ENCODE peak calls at places on chromosomes 7 and 10, in nine cellular contexts. B, D, Z, G, W, J, C, N and P are unnamed samples.

GRCh38 chr10:114499630-114500190 is 95.4 kb upstream of the AFAP1L2 start:
- DNase-seq in B (peak), D (no peak), Z (no peak), G (no peak), W (no peak), J (no peak), C (no peak), N (no peak), P (no peak)

GRCh38 chr7:151817981-151818673 is 58.8 kb downstream of the PRKAG2 start:
- DNase-seq in B (no peak), D (no peak), Z (no peak), G (no peak), W (no peak), J (no peak), C (no peak), N (peak), P (no peak)

GRCh38 chr7:192701-193536 is 548 bp downstream of the FAM20C start:
- DNase-seq in B (no peak), D (no peak), Z (no peak), G (no peak), W (no peak), J (no peak), C (no peak), N (no peak), P (no peak)

GRCh38 chr10:71720304-71720672 is 710 bp upstream of the C10orf105 start:
- DNase-seq in B (no peak), D (no peak), Z (no peak), G (no peak), W (no peak), J (no peak), C (no peak), N (no peak), P (no peak)

GRCh38 chr7:522071-522937 is 2.7 kb upstream of the PDGFA start:
- DNase-seq in B (no peak), D (no peak), Z (peak), G (peak), W (no peak), J (no peak), C (no peak), N (no peak), P (no peak)

GRCh38 chr7:112255388-112255720 is 48.9 kb downstream of the ZNF277 start:
- DNase-seq in B (no peak), D (no peak), Z (no peak), G (peak), W (no peak), J (no peak), C (no peak), N (no peak), P (no peak)

GRCh38 chr7:132255898-132256297 is 320.4 kb downstream of the PLXNA4 start:
- DNase-seq in B (no peak), D (no peak), Z (no peak), G (no peak), W (no peak), J (no peak), C (no peak), N (peak), P (no peak)

GRCh38 chr7:139582671-139583155 is 59.2 kb downstream of the CLEC2L start:
- DNase-seq in B (no peak), D (no peak), Z (no peak), G (peak), W (no peak), J (no peak), C (no peak), N (no peak), P (no peak)

GRCh38 chr10:11547111-11547625 is 64.3 kb downstream of the USP6NL start:
- DNase-seq in B (no peak), D (no peak), Z (no peak), G (no peak), W (no peak), J (no peak), C (no peak), N (no peak), P (no peak)

GRCh38 chr7:11239311-11239710 is 265.6 kb downstream of the PHF14 start:
- DNase-seq in B (no peak), D (no peak), Z (no peak), G (no peak), W (no peak), J (no peak), C (no peak), N (no peak), P (no peak)

GRCh38 chr7:151769189-151769821 is 107.6 kb downstream of the PRKAG2 start:
- DNase-seq in B (no peak), D (peak), Z (no peak), G (peak), W (peak), J (no peak), C (no peak), N (peak), P (no peak)

GRCh38 chr10:22618081-22618785 is 96.1 kb downstream of the PIP4K2A start:
- DNase-seq in B (no peak), D (no peak), Z (no peak), G (no peak), W (no peak), J (peak), C (no peak), N (no peak), P (no peak)

GRCh38 chr7:11605749-11606148 is 226.2 kb downstream of the THSD7A start:
- DNase-seq in B (no peak), D (no peak), Z (no peak), G (no peak), W (no peak), J (no peak), C (no peak), N (no peak), P (no peak)

GRCh38 chr7:4080013-4080412 is 602.1 kb upstream of the FOXK1 start:
- DNase-seq in B (no peak), D (no peak), Z (no peak), G (no peak), W (no peak), J (no peak), C (no peak), N (no peak), P (no peak)
- H3K4me3 ChIP-seq in B (no peak), D (no peak), Z (no peak), G (no peak), W (no peak), J (no peak), C (no peak), N (no peak), P (no peak)

GRCh38 chr10:34580214-34580613 is 234.9 kb downstream of the PARD3 start:
- DNase-seq in B (no peak), D (no peak), Z (no peak), G (no peak), W (no peak), J (no peak), C (no peak), N (no peak), P (no peak)
- H3K4me3 ChIP-seq in B (no peak), D (no peak), Z (no peak), G (no peak), W (no peak), J (no peak), C (no peak), N (no peak), P (no peak)

GRCh38 chr10:60395711-60396110 is 6.0 kb upstream of the ANK3 start:
- DNase-seq in B (no peak), D (no peak), Z (no peak), G (no peak), W (no peak), J (no peak), C (no peak), N (no peak), P (no peak)

GRCh38 chr10:60396766-60397165 is 7.1 kb upstream of the ANK3 start:
- DNase-seq in B (no peak), D (no peak), Z (no peak), G (no peak), W (no peak), J (no peak), C (no peak), N (no peak), P (no peak)

GRCh38 chr10:60397792-60398191 is 8.1 kb upstream of the ANK3 start:
- DNase-seq in B (no peak), D (no peak), Z (no peak), G (no peak), W (no peak), J (no peak), C (no peak), N (no peak), P (no peak)

GRCh38 chr10:60400366-60400765 is 10.7 kb upstream of the ANK3 start:
- DNase-seq in B (no peak), D (no peak), Z (no peak), G (no peak), W (no peak), J (no peak), C (no peak), N (no peak), P (no peak)

GRCh38 chr10:60399343-60399742 is 9.7 kb upstream of the ANK3 start:
- DNase-seq in B (no peak), D (no peak), Z (peak), G (no peak), W (no peak), J (no peak), C (no peak), N (no peak), P (no peak)
- H3K4me3 ChIP-seq in B (no peak), D (no peak), Z (no peak), G (no peak), W (no peak), J (no peak), C (no peak), N (no peak), P (no peak)

GRCh38 chr10:47165711-47166404 is 134.1 kb upstream of the GDF10 start:
- DNase-seq in B (no peak), D (no peak), Z (no peak), G (no peak), W (peak), J (no peak), C (peak), N (peak), P (no peak)
- H3K4me3 ChIP-seq in B (no peak), D (peak), Z (no peak), G (no peak), W (peak), J (no peak), C (peak), N (peak), P (peak)

GRCh38 chr7:142964502-142965246 is 2.5 kb upstream of the KEL start:
- DNase-seq in B (no peak), D (no peak), Z (no peak), G (no peak), W (no peak), J (no peak), C (no peak), N (no peak), P (no peak)
- H3K4me3 ChIP-seq in B (no peak), D (no peak), Z (no peak), G (no peak), W (no peak), J (no peak), C (no peak), N (no peak), P (no peak)

GRCh38 chr7:44309271-44310091 is 15.9 kb downstream of the CAMK2B start:
- DNase-seq in B (no peak), D (no peak), Z (peak), G (no peak), W (peak), J (no peak), C (no peak), N (peak), P (no peak)
- H3K4me3 ChIP-seq in B (no peak), D (peak), Z (peak), G (no peak), W (peak), J (no peak), C (peak), N (peak), P (peak)

GRCh38 chr7:141153231-141153630 is 79.4 kb downstream of the TMEM178B start:
- DNase-seq in B (no peak), D (no peak), Z (no peak), G (no peak), W (no peak), J (no peak), C (no peak), N (no peak), P (no peak)
- H3K4me3 ChIP-seq in B (no peak), D (no peak), Z (no peak), G (no peak), W (no peak), J (no peak), C (no peak), N (no peak), P (no peak)